ENCODE peak calls at places on chromosome 11, in six cellular contexts. N is IMR-90, C is H1, M is mesenchymal stem cell, Q is H9, E is trophoblast cell. O is an unnamed sample. For H3K4me1, the result is how much of the 10 kb centered on the place peaks cover.

GRCh38 chr11:133123371-133123770 is 408.9 kb downstream of the OPCML start:
- DNase-seq in N (no peak), C (no peak), M (no peak), Q (no peak), E (no peak), O (no peak)

GRCh38 chr11:31397239-31397834 is 27.7 kb downstream of the DNAJC24 start:
- DNase-seq in N (peak), C (no peak), M (peak), Q (no peak), E (no peak), O (no peak)

GRCh38 chr11:114058026-114058706 is 1.3 kb upstream of the ZBTB16 start:
- DNase-seq in N (no peak), C (peak), M (peak), Q (peak), E (peak), O (peak)

GRCh38 chr11:30855383-30856006 is 269.3 kb upstream of the MPPED2 start:
- DNase-seq in N (peak), C (no peak), M (peak), Q (no peak), E (no peak), O (no peak)

GRCh38 chr11:110587129-110587528 is 125.1 kb downstream of the ARHGAP20 start:
- DNase-seq in N (no peak), C (no peak), M (no peak), Q (no peak), E (no peak), O (no peak)

GRCh38 chr11:47178305-47178704 is 1.6 kb upstream of the ARFGAP2 start:
- DNase-seq in N (no peak), C (no peak), M (no peak), Q (no peak), E (no peak), O (no peak)

GRCh38 chr11:99410636-99411035 is 389.9 kb downstream of the CNTN5 start:
- DNase-seq in N (no peak), C (no peak), M (no peak), Q (no peak), E (no peak), O (no peak)

GRCh38 chr11:78139422-78140391 is at the start of gene ALG8:
- DNase-seq in N (peak), C (peak), M (peak), Q (peak), E (peak), O (peak)

GRCh38 chr11:7019500-7020182 is 505 bp downstream of the ZNF214 start:
- DNase-seq in N (peak), C (peak), M (no peak), Q (peak), E (no peak), O (no peak)

DNA sequence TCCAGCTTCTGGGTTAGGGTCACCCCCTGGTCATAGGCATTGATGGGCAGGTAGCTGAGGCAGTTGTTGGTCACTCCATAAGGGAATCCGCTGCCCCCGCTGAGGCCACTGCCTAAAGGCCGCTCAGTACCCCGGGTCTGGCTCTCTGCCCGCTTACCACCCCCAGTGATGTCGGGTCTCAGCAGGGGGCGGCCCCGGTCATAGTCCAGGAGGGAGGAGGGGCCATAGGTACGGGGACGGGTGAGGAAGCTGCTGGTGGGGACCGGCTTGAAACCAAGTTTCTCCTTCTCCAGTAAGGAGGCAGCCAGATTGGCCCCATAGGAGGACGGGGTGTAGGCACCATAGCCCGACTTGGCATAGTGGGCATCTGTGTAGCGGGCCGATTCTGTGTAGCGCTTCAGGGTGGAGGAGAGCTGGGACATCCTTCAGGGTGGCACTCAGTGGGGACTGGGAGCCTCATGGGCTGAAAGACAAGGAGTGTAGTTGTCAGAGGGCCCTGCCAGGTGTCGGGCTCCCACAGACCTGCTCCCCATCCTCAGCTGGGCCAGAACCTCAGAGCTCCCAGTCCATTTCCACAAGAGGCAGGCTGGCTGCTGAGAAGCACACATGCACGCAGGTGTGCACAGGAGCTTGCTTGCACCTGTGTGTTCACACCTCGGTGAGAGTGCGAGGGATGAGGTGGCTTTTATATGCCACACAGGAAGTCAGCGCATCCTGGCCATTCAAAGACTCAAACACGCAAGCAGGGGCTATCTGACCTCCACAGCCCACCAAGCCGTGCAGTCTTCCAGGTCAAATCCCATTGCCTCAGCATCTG is 8.2 kb downstream of the USP2 start:
- DNase-seq in N (no peak), C (no peak), M (no peak), Q (no peak), E (no peak), O (no peak)
- H3K4me1 ChIP-seq in N (under half), C (under half), M (under half), Q (under half), E (under half), O (under half)

GRCh38 chr11:33982661-33983060 is 68.9 kb upstream of the CAPRIN1 start:
- DNase-seq in N (no peak), C (no peak), M (no peak), Q (no peak), E (peak), O (no peak)

GRCh38 chr11:33987545-33987944 is 64.0 kb upstream of the CAPRIN1 start:
- DNase-seq in N (no peak), C (no peak), M (no peak), Q (no peak), E (no peak), O (no peak)

GRCh38 chr11:33980896-33981295 is 70.6 kb upstream of the CAPRIN1 start:
- DNase-seq in N (no peak), C (no peak), M (no peak), Q (no peak), E (no peak), O (no peak)

GRCh38 chr11:33987975-33988580 is 63.5 kb upstream of the CAPRIN1 start:
- DNase-seq in N (peak), C (peak), M (peak), Q (peak), E (peak), O (peak)

DNA sequence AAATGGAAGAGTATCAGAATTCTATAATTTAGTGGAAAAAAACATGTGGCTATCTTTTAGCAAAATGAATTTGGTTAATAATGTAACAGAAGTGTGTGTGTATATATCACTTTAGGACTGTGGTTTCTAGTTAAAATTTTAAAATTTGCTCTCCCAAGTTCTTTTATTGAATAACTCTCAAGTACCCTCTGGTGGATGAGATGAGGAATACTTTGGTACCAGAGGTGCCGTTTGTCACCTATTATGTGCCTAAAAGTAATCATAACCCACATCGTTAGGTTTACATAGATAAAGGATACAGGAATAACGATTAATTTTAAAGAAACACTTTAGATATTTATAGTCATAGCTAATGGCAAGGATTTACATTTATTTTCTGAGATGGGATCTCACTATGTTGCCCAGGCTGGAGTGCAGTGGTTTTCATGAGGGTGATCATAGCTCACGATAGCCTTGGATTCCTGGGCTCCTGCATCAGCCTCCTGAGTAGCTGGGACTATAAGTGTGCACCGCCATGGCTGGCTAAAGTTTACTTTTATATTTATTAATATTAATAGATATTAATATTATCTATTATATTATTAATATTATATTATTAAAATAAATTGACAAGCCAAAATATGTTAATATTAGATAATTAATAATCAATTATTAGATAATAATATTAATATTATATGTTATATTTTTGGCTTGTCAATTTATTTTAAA is 66.7 kb upstream of the CAPRIN1 start:
- DNase-seq in N (no peak), C (no peak), M (no peak), Q (no peak), E (no peak), O (no peak)
- H3K4ac ChIP-seq in N (no peak), C (no peak), M (no peak), Q (no peak), E (no peak), O (no peak)

DNA sequence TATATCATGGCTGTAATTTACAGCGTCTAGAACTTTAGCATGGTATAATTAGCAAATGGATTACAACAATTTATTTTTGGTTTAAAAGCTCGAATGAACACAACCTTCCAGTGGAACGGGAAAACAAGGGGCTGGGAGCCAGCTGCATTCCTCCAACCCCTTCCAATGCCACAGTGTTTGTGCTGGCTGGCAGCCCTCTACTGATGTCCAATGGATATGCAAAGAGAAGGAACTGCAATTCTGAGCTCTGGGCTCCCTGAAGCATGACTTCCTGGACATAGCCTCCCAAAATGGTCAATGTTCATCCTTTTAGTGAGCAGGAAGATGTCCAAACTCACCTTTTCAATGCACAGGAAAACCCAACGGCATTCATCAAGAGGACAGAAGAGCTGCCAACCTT is 288.3 kb downstream of the TENM4 start:
- DNase-seq in N (no peak), C (no peak), M (no peak), Q (no peak), E (no peak), O (no peak)
- H3K14ac ChIP-seq in N (no peak), C (no peak), M (no peak), Q (no peak), E (no peak), O (no peak)

GRCh38 chr11:128532016-128532570 is 55.3 kb downstream of the ETS1 start:
- DNase-seq in N (no peak), C (no peak), M (no peak), Q (no peak), E (no peak), O (no peak)

GRCh38 chr11:128531588-128531987 is 55.8 kb downstream of the ETS1 start:
- DNase-seq in N (no peak), C (no peak), M (no peak), Q (no peak), E (no peak), O (no peak)

GRCh38 chr11:128528294-128528693 is 59.1 kb downstream of the ETS1 start:
- DNase-seq in N (no peak), C (no peak), M (no peak), Q (no peak), E (no peak), O (no peak)

GRCh38 chr11:128532571-128533091 is 54.7 kb downstream of the ETS1 start:
- DNase-seq in N (no peak), C (no peak), M (no peak), Q (peak), E (no peak), O (peak)

GRCh38 chr11:128530119-128531091 is 57.0 kb downstream of the ETS1 start:
- DNase-seq in N (peak), C (no peak), M (peak), Q (no peak), E (no peak), O (no peak)
- H3K4me1 ChIP-seq in N (under half), C (under half), M (under half), Q (under half), E (under half), O (under half)

GRCh38 chr11:69048718-69049489 is at the start of gene TPCN2:
- DNase-seq in N (peak), C (peak), M (peak), Q (peak), E (peak), O (peak)
- H3K4ac ChIP-seq in N (peak), C (no peak), M (peak), Q (no peak), E (peak), O (peak)

DNA sequence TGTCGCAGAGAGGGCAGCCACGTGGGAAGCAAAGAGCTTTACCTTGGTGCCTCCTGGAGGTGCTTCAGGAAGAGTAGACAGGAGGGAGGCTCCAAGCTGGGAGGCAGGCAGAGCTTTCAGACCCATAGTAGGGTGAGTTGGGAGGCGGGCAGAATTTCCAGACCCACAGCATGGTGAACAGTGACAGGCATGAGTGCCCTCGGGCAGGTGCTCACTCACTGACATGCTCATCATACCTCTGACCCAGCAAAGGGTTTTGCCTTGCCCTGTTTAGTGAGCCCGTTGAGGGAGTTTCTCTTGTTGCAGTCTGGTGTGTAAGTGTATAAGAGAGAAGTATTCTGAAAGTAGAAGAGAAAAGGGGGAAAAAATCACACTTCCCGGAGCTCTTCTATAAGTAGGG is 86.4 kb upstream of the NTM start:
- DNase-seq in N (no peak), C (no peak), M (no peak), Q (no peak), E (peak), O (no peak)
- H3K14ac ChIP-seq in N (no peak), C (no peak), M (no peak), Q (no peak), E (no peak), O (no peak)

O was measured in neuronal stem cell.